ENCODE peak calls at places on chromosomes 11 and 22, in seven cellular contexts. I, Z, N, Y, B, R and X are unnamed samples.

GRCh38 chr11:65429069-65429681 is 6.6 kb downstream of the NEAT1 start:
- DNase-seq in I (peak), Z (no peak), N (peak), Y (no peak), B (peak), R (no peak), X (peak)

GRCh38 chr11:41281131-41281742 is 178.2 kb downstream of the LRRC4C start:
- DNase-seq in I (no peak), Z (no peak), N (peak), Y (no peak), B (no peak), R (no peak), X (peak)

GRCh38 chr22:39240841-39241631 is 3.7 kb downstream of the PDGFB start:
- DNase-seq in I (no peak), Z (no peak), N (peak), Y (peak), B (peak), R (peak), X (no peak)

GRCh38 chr11:57597971-57598830 is 716 bp downstream of the SERPING1 start:
- DNase-seq in I (no peak), Z (no peak), N (peak), Y (peak), B (no peak), R (peak), X (no peak)

GRCh38 chr11:69638941-69639681 is 1.8 kb upstream of the CCND1 start:
- DNase-seq in I (peak), Z (peak), N (peak), Y (peak), B (peak), R (peak), X (peak)

GRCh38 chr11:131027501-131027900 is 111.2 kb upstream of the SNX19 start:
- DNase-seq in I (no peak), Z (no peak), N (peak), Y (no peak), B (no peak), R (no peak), X (no peak)

GRCh38 chr11:110966131-110966530 is 253.9 kb upstream of the ARHGAP20 start:
- DNase-seq in I (no peak), Z (no peak), N (no peak), Y (peak), B (no peak), R (no peak), X (no peak)

GRCh38 chr22:36362819-36363377 is 24.9 kb downstream of the MYH9 start:
- DNase-seq in I (no peak), Z (no peak), N (no peak), Y (no peak), B (peak), R (no peak), X (no peak)

GRCh38 chr11:35623708-35624168 is 5.5 kb downstream of the FJX1 start:
- DNase-seq in I (no peak), Z (peak), N (peak), Y (no peak), B (peak), R (no peak), X (peak)

GRCh38 chr11:131614514-131615085 is 244.2 kb downstream of the NTM start:
- DNase-seq in I (no peak), Z (no peak), N (no peak), Y (no peak), B (no peak), R (no peak), X (no peak)

GRCh38 chr22:39176067-39176621 is 23.7 kb upstream of the CBX7 start:
- DNase-seq in I (no peak), Z (no peak), N (peak), Y (peak), B (no peak), R (peak), X (no peak)

GRCh38 chr11:44791546-44791945 is 64.8 kb downstream of the TSPAN18 start:
- DNase-seq in I (no peak), Z (no peak), N (no peak), Y (no peak), B (no peak), R (no peak), X (no peak)

GRCh38 chr22:44449061-44449682 is 48.9 kb downstream of the RTL6 start:
- DNase-seq in I (peak), Z (peak), N (peak), Y (no peak), B (peak), R (no peak), X (peak)

DNA sequence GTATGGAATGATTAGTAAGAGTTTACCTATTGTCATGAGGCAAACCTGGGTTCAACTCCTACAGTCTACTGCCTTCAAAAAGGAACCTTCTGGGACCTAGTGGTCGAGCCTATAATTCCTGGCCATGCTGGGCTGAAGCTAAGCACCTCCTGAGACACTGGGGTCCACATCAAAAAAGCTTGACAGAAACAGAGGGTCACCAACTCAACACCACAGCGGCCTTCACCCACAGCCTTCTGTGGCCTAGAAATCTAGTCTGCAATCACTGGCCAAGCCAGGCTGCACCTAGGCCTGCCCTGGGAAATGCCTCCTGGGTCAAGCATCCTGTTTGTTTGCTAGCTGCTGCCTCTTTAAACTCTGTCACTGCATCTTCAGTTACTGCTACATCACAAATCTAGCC is 153.9 kb upstream of the C11orf58 start:
- DNase-seq in I (no peak), Z (no peak), N (no peak), Y (no peak), B (no peak), R (no peak), X (no peak)
- H3K4me3 ChIP-seq in I (no peak), Z (no peak), N (no peak), Y (no peak), B (no peak), R (no peak), X (no peak)

GRCh38 chr11:92556435-92556834 is 331.8 kb downstream of the FAT3 start:
- DNase-seq in I (peak), Z (no peak), N (peak), Y (no peak), B (peak), R (no peak), X (no peak)

GRCh38 chr11:92550411-92550810 is 325.8 kb downstream of the FAT3 start:
- DNase-seq in I (no peak), Z (no peak), N (no peak), Y (no peak), B (no peak), R (no peak), X (no peak)

GRCh38 chr11:92550871-92551270 is 326.3 kb downstream of the FAT3 start:
- DNase-seq in I (no peak), Z (no peak), N (no peak), Y (no peak), B (no peak), R (no peak), X (no peak)

GRCh38 chr11:92554662-92555061 is 330.0 kb downstream of the FAT3 start:
- DNase-seq in I (no peak), Z (no peak), N (no peak), Y (no peak), B (no peak), R (no peak), X (no peak)

GRCh38 chr11:92552942-92553341 is 328.3 kb downstream of the FAT3 start:
- DNase-seq in I (no peak), Z (no peak), N (peak), Y (no peak), B (peak), R (no peak), X (no peak)
- TF ChIP-seq CTCF in I (no peak), Z (peak), N (peak), Y (no peak), B (peak), R (no peak), X (peak)

DNA sequence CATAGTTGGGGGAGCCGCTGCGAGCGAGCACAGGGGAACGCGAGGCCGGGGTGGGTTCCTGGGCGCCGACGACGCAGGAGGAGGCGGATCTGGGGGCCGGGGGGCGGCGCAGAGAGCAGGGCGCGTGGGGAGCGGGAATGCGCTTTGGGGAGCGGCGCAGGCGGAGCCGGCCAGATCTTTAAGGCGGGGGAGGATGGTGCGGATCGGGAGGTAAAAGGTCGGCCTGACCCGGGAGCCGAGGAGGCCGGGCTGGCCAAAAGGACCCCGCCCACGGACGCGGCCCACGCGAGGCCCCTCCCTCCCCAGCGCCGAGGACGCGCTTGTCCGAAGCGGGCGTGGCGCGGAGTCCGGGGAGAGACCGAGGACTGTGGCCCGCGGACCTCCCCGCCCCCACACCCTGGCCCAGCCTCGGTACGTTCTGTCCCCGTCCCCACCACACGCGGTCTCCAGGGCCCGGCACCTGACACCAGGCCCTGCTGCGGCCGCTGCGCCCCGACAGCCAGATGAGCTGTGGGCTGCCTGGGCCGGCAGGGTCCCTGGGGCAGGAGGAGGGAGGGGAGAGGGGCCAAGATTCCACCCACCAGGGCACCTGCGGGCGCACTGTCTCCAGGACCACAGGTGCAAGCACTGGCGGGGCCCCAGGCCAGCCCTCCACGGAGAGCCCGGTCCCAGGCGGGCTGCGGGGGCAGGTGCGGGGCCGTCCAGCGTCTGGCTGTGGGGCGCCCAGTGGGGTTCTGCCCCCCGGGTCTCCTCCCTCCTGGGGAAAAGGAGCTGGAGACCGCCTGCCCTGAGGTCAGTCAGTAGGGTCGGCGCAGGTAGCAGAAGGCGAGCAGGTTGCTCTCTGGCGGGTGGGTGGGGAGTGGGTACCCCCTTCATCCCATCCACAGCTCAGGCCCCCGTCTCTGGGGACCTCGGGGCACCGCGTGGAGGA is 10.9 kb downstream of the PIM3 start:
- DNase-seq in I (no peak), Z (no peak), N (peak), Y (peak), B (no peak), R (peak), X (no peak)
- H3K4me3 ChIP-seq in I (peak), Z (peak), N (peak), Y (peak), B (peak), R (no peak), X (peak)

DNA sequence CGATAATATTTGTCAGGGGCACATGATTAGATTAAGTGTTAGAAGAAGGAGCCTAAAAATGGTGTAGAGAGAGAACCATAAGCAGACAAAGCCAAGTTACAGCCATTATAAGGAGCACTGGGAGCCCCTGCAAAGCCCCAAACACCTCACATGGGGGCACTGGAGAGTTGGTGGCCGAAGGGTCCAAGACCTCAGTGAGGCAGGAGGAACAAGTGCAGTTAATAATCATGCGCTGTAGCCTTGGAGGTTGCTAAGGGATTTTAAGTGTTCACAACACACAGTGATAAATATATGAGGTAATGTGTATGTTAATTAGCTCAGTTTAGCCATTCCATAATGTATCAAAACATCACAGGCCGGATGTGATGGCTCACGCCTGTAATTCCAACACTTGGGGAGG is 54.4 kb upstream of the JAM3 start:
- DNase-seq in I (no peak), Z (no peak), N (no peak), Y (no peak), B (no peak), R (no peak), X (no peak)
- TF ChIP-seq CTCF in I (no peak), Z (peak), N (peak), Y (no peak), B (no peak), R (no peak), X (peak)

GRCh38 chr11:81970886-81971285 is 762.8 kb downstream of the FAM181B start:
- DNase-seq in I (no peak), Z (no peak), N (no peak), Y (no peak), B (no peak), R (no peak), X (no peak)
- H3K4me3 ChIP-seq in I (no peak), Z (no peak), N (no peak), Y (no peak), B (no peak), R (no peak), X (no peak)

GRCh38 chr11:2139691-2140337 is 625 bp upstream of the IGF2 start:
- DNase-seq in I (no peak), Z (no peak), N (no peak), Y (peak), B (peak), R (no peak), X (no peak)
- TF ChIP-seq CTCF in I (no peak), Z (no peak), N (no peak), Y (no peak), B (no peak), R (no peak), X (no peak)

GRCh38 chr11:96045622-96046456 is 121.9 kb upstream of the MTMR2 start:
- DNase-seq in I (no peak), Z (no peak), N (peak), Y (no peak), B (no peak), R (peak), X (peak)
- H3K4me3 ChIP-seq in I (no peak), Z (peak), N (peak), Y (peak), B (no peak), R (no peak), X (no peak)

DNA sequence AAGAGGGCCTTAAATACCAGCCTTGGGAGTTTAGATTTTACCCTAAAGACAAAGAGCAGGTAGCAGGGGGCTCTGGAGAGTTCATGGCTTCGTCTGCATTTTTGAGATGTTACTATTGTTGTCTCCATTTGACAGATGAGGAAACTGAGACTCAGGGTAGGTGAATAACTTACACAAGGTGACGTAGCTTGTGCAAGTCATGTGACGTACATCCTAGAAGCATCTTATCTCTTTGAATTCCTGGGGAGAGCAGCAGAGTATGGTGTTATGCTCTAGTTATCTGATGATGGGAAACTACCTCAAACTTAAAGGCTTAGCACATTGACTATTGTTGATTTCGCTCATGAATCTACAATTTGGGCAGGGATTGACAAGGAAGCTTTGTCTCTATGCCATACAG is 52.3 kb upstream of the TSKU start:
- DNase-seq in I (no peak), Z (no peak), N (no peak), Y (no peak), B (no peak), R (no peak), X (no peak)
- TF ChIP-seq CTCF in I (no peak), Z (no peak), N (no peak), Y (no peak), B (no peak), R (no peak), X (no peak)

DNA sequence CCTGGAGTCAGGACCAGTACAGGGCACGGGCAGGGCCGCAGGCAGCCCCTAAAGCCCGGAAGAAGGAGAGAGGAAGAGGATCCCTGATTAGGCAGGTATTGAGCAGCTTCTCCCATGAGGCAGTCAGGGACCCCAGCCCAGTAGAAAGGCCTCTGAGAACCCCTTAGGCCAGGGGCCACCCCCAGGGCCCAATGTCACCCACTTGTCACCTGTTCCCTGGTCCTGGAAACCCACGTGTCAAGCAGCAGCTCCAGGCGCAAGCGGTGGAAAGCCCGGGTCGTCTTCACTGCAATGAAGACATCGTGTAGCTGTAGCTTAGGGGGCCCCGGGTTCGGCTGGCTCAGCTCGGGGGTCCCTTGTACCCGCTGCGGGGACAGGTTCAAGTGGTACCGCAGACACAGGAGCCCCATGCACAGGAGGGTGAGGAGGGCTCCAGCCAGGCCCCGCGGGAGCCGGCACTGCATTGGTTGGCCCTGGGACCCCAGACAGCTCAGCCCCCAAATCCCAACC is 415 bp downstream of the MFNG start:
- DNase-seq in I (peak), Z (no peak), N (no peak), Y (no peak), B (no peak), R (no peak), X (no peak)
- H3K4me3 ChIP-seq in I (peak), Z (no peak), N (no peak), Y (peak), B (no peak), R (no peak), X (no peak)

GRCh38 chr11:23536907-23537306 is 676.6 kb upstream of the CCDC179 start:
- DNase-seq in I (no peak), Z (no peak), N (no peak), Y (no peak), B (no peak), R (no peak), X (no peak)

GRCh38 chr11:23539556-23539955 is 679.3 kb upstream of the CCDC179 start:
- DNase-seq in I (no peak), Z (no peak), N (peak), Y (no peak), B (no peak), R (no peak), X (no peak)

GRCh38 chr11:23542171-23542570 is 681.9 kb upstream of the CCDC179 start:
- DNase-seq in I (no peak), Z (no peak), N (no peak), Y (no peak), B (no peak), R (no peak), X (no peak)

GRCh38 chr11:23542816-23543215 is 682.5 kb upstream of the CCDC179 start:
- DNase-seq in I (no peak), Z (no peak), N (no peak), Y (no peak), B (no peak), R (no peak), X (no peak)

GRCh38 chr11:23540101-23540561 is 679.9 kb upstream of the CCDC179 start:
- DNase-seq in I (peak), Z (peak), N (peak), Y (no peak), B (peak), R (no peak), X (no peak)
- TF ChIP-seq CTCF in I (peak), Z (peak), N (peak), Y (peak), B (peak), R (peak), X (peak)